ENCODE peak calls at places on chromosomes 11 and 22, in five cellular contexts. One of them, this sample, is unnamed.

GRCh38 chr22:33923660-33924246 is 3.5 kb upstream of the LARGE1 start:
- DNase-seq in A549: peak; percentile 74
- DNase-seq in HCT116: peak; percentile 27
- DNase-seq in IMR-90: peak; percentile 74
- DNase-seq in GM12878: no peak
- DNase-seq in this sample: peak; percentile 24

GRCh38 chr11:123184531-123184930 is 10.5 kb downstream of the CLMP start:
- DNase-seq in A549: no peak
- DNase-seq in HCT116: no peak
- DNase-seq in IMR-90: no peak
- DNase-seq in GM12878: no peak
- DNase-seq in this sample: no peak

GRCh38 chr11:87081358-87081757 is 43.6 kb downstream of the TMEM135 start:
- DNase-seq in A549: no peak
- DNase-seq in HCT116: no peak
- DNase-seq in IMR-90: no peak
- DNase-seq in GM12878: peak; percentile 34
- DNase-seq in this sample: no peak

GRCh38 chr22:32206774-32207758 is 2.2 kb upstream of the RFPL2 start:
- DNase-seq in A549: peak; percentile 71
- DNase-seq in HCT116: peak; percentile 56
- DNase-seq in IMR-90: no peak
- DNase-seq in GM12878: no peak
- DNase-seq in this sample: no peak

GRCh38 chr11:64000026-64000739 is 13.9 kb downstream of the OTUB1 start:
- DNase-seq in A549: no peak
- DNase-seq in HCT116: no peak
- DNase-seq in IMR-90: peak; percentile 59
- DNase-seq in GM12878: no peak
- DNase-seq in this sample: no peak

GRCh38 chr11:9748361-9748970 is 84.6 kb downstream of the SWAP70 start:
- DNase-seq in A549: peak; percentile 85
- DNase-seq in HCT116: peak; percentile 70
- DNase-seq in IMR-90: peak; percentile 79
- DNase-seq in GM12878: peak; percentile 72
- DNase-seq in this sample: peak; percentile 72

GRCh38 chr11:129853508-129854228 is 38.0 kb downstream of the TMEM45B start:
- DNase-seq in A549: peak; percentile 48
- DNase-seq in HCT116: no peak
- DNase-seq in IMR-90: peak; percentile 49
- DNase-seq in GM12878: no peak
- DNase-seq in this sample: no peak

GRCh38 chr22:43012390-43012789 is 2.6 kb downstream of the PACSIN2 start:
- DNase-seq in A549: no peak
- DNase-seq in HCT116: no peak
- DNase-seq in IMR-90: no peak
- DNase-seq in GM12878: no peak
- DNase-seq in this sample: no peak

GRCh38 chr11:45754746-45755145 is 50.2 kb upstream of the SLC35C1 start:
- DNase-seq in A549: no peak
- DNase-seq in HCT116: no peak
- DNase-seq in IMR-90: no peak
- DNase-seq in GM12878: no peak
- DNase-seq in this sample: no peak

GRCh38 chr22:48740731-48741405 is 1086.8 kb downstream of the BRD1 start:
- DNase-seq in A549: no peak
- DNase-seq in HCT116: no peak
- DNase-seq in IMR-90: no peak
- DNase-seq in GM12878: no peak
- DNase-seq in this sample: no peak

GRCh38 chr11:82046778-82047177 is 686.9 kb downstream of the FAM181B start:
- DNase-seq in A549: no peak
- DNase-seq in HCT116: no peak
- DNase-seq in IMR-90: peak; percentile 3
- DNase-seq in GM12878: no peak
- DNase-seq in this sample: no peak

GRCh38 chr11:97224396-97224795 is 834.6 kb downstream of the JRKL start:
- DNase-seq in A549: no peak
- DNase-seq in HCT116: no peak
- DNase-seq in IMR-90: no peak
- DNase-seq in GM12878: no peak
- DNase-seq in this sample: no peak

GRCh38 chr22:22380098-22381030 is 128.2 kb downstream of the ZNF280B start:
- DNase-seq in A549: no peak
- DNase-seq in HCT116: no peak
- DNase-seq in IMR-90: no peak
- DNase-seq in GM12878: no peak
- DNase-seq in this sample: peak; percentile 89

GRCh38 chr11:85844439-85845051 is 10.6 kb upstream of the CCDC83 start:
- DNase-seq in A549: peak; percentile 89
- DNase-seq in HCT116: peak; percentile 77
- DNase-seq in IMR-90: peak; percentile 80
- DNase-seq in GM12878: no peak
- DNase-seq in this sample: no peak

GRCh38 chr11:108890482-108891092 is 225.7 kb downstream of the DDX10 start:
- DNase-seq in A549: no peak
- DNase-seq in HCT116: no peak
- DNase-seq in IMR-90: no peak
- DNase-seq in GM12878: no peak
- DNase-seq in this sample: no peak

DNA sequence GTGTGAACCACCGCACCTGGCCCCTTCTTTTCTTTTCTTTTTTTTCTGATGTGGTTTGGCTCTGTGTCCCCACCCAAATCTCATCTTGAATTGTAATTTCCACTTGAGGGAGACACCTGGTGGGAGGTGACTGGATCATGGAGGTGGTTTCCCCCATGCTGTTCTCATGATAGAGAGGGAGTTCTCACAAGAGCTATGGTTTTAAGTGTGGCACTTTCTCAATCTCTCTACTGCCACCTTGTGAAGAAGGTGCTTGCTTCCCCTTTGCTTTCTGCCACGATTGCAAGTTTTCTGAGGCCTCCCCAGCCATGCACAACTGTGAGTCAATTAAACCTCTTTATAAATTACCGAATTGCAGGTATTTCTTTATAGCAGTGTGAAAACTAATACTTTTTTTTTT is 4.9 kb upstream of the TCN2 start:
- DNase-seq in A549: peak; percentile 62
- DNase-seq in HCT116: peak; percentile 53
- DNase-seq in IMR-90: peak; percentile 43
- DNase-seq in GM12878: no peak
- DNase-seq in this sample: no peak
- TF ChIP-seq CEBPB in A549: no peak
- TF ChIP-seq CEBPB in HCT116: no peak
- TF ChIP-seq CEBPB in IMR-90: no peak
- TF ChIP-seq CEBPB in GM12878: no peak
- TF ChIP-seq CEBPB in this sample: no peak

GRCh38 chr22:19717181-19717580 is 2.9 kb downstream of the SEPTIN5 start:
- DNase-seq in A549: no peak
- DNase-seq in HCT116: no peak
- DNase-seq in IMR-90: no peak
- DNase-seq in GM12878: no peak
- DNase-seq in this sample: no peak

GRCh38 chr22:19719488-19720021 is 3.8 kb upstream of the GP1BB start:
- DNase-seq in A549: no peak
- DNase-seq in HCT116: no peak
- DNase-seq in IMR-90: no peak
- DNase-seq in GM12878: no peak
- DNase-seq in this sample: no peak

GRCh38 chr22:19717691-19718254 is 3.5 kb downstream of the SEPTIN5 start:
- DNase-seq in A549: peak; percentile 55
- DNase-seq in HCT116: no peak
- DNase-seq in IMR-90: peak; percentile 52
- DNase-seq in GM12878: no peak
- DNase-seq in this sample: no peak

GRCh38 chr22:19719055-19719482 is 4.3 kb upstream of the GP1BB start:
- DNase-seq in A549: no peak
- DNase-seq in HCT116: no peak
- DNase-seq in IMR-90: no peak
- DNase-seq in GM12878: no peak
- DNase-seq in this sample: peak; percentile 94

GRCh38 chr22:19718255-19719054 is 4.2 kb downstream of the SEPTIN5 start:
- DNase-seq in A549: no peak
- DNase-seq in HCT116: no peak
- DNase-seq in IMR-90: no peak
- DNase-seq in GM12878: no peak
- DNase-seq in this sample: peak; percentile 98
- TF ChIP-seq CEBPB in A549: no peak
- TF ChIP-seq CEBPB in HCT116: no peak
- TF ChIP-seq CEBPB in IMR-90: no peak
- TF ChIP-seq CEBPB in GM12878: no peak
- TF ChIP-seq CEBPB in this sample: no peak

DNA sequence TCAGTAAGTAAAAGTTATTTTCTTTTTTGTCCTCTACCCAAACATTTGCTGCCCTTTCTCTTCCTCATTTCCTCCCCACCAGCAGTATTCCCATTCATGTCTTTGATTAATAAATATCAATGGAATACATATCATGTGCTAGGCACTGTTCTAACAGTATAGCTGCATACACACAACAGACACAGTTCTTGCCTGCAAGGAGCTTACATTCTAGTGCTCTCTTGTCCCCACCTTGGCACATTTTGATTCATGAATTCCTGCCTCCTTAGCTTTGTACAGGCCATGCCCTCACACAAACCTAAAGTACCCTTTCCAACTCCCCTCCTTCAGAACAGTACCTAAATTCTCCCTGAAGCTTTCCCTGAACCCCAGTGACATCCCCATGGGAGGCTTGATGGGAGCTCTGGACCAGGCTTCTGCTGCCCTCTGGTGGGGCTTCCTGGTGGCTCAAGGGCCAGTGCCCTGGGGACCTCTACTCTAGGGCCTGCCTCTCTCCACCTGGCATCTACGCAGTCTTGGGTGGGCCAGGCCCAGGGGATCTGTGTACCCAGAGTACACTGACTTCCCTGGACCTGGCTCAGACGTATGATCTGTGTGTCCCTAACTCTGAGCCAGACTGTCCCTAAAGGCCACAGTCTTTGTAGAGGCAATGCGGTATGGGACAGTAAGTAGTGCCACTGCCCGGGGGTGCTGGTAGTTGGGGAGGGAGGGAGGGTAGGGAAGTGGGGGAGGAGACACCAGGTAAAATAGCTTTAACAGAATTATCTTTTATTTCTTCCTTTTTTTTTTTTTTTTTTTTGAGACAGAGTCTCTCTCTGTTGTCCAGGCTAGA is 14.1 kb downstream of the RPS13 start:
- DNase-seq in A549: peak; percentile 57
- DNase-seq in HCT116: peak; percentile 42
- DNase-seq in IMR-90: peak; percentile 27
- DNase-seq in GM12878: peak; percentile 17
- DNase-seq in this sample: peak; percentile 59
- TF ChIP-seq CEBPB in A549: no peak
- TF ChIP-seq CEBPB in HCT116: no peak
- TF ChIP-seq CEBPB in IMR-90: no peak
- TF ChIP-seq CEBPB in GM12878: no peak
- TF ChIP-seq CEBPB in this sample: no peak

GRCh38 chr11:72222106-72222891 is 2.3 kb upstream of the INPPL1 start:
- DNase-seq in A549: no peak
- DNase-seq in HCT116: no peak
- DNase-seq in IMR-90: no peak
- DNase-seq in GM12878: no peak
- DNase-seq in this sample: peak; percentile 56

GRCh38 chr11:72221386-72221785 is 3.2 kb upstream of the INPPL1 start:
- DNase-seq in A549: no peak
- DNase-seq in HCT116: no peak
- DNase-seq in IMR-90: no peak
- DNase-seq in GM12878: no peak
- DNase-seq in this sample: no peak

GRCh38 chr11:72217856-72218745 is 1.5 kb downstream of the FOLR2 start:
- DNase-seq in A549: no peak
- DNase-seq in HCT116: no peak
- DNase-seq in IMR-90: no peak
- DNase-seq in GM12878: no peak
- DNase-seq in this sample: no peak

GRCh38 chr11:72220696-72221363 is 3.7 kb upstream of the INPPL1 start:
- DNase-seq in A549: no peak
- DNase-seq in HCT116: no peak
- DNase-seq in IMR-90: no peak
- DNase-seq in GM12878: no peak
- DNase-seq in this sample: no peak

GRCh38 chr11:72216638-72217037 is at the start of gene FOLR2:
- DNase-seq in A549: no peak
- DNase-seq in HCT116: no peak
- DNase-seq in IMR-90: no peak
- DNase-seq in GM12878: no peak
- DNase-seq in this sample: no peak
- TF ChIP-seq CEBPB in A549: no peak
- TF ChIP-seq CEBPB in HCT116: no peak
- TF ChIP-seq CEBPB in IMR-90: no peak
- TF ChIP-seq CEBPB in GM12878: no peak
- TF ChIP-seq CEBPB in this sample: no peak

This sample was measured in K562.